ENCODE peak calls at places on chromosomes 4 and X, in seven cellular contexts. One of them, this sample, is unnamed.

GRCh38 chr4:8067945-8068894 is 90.4 kb downstream of the ABLIM2 start:
- DNase-seq in astrocyte: no peak
- DNase-seq in cardiac muscle cell: no peak
- DNase-seq in brain microvascular endothelial cell: no peak
- DNase-seq in epithelial cell of esophagus: no peak
- DNase-seq in heart left ventricle: peak; percentile 47
- DNase-seq in IMR-90: no peak
- DNase-seq in this sample: no peak

GRCh38 chr4:150874386-150875226 is 140.5 kb downstream of the LRBA start:
- DNase-seq in astrocyte: peak; percentile 16
- DNase-seq in cardiac muscle cell: no peak
- DNase-seq in brain microvascular endothelial cell: no peak
- DNase-seq in epithelial cell of esophagus: peak; percentile 5
- DNase-seq in heart left ventricle: peak; percentile 70
- DNase-seq in IMR-90: no peak
- DNase-seq in this sample: no peak

GRCh38 chr4:166169111-166169510 is 296.1 kb downstream of the TLL1 start:
- DNase-seq in astrocyte: no peak
- DNase-seq in cardiac muscle cell: peak; percentile 51
- DNase-seq in brain microvascular endothelial cell: peak; percentile 23
- DNase-seq in epithelial cell of esophagus: peak; percentile 52
- DNase-seq in heart left ventricle: no peak
- DNase-seq in IMR-90: no peak
- DNase-seq in this sample: no peak

GRCh38 chrX:55818673-55819375 is 101.3 kb downstream of the RRAGB start:
- DNase-seq in astrocyte: no peak
- DNase-seq in cardiac muscle cell: peak; percentile 3
- DNase-seq in brain microvascular endothelial cell: no peak
- DNase-seq in epithelial cell of esophagus: peak; percentile 13
- DNase-seq in heart left ventricle: no peak
- DNase-seq in IMR-90: no peak
- DNase-seq in this sample: no peak

GRCh38 chr4:98150092-98150761 is 7.0 kb upstream of the STPG2 start:
- DNase-seq in astrocyte: no peak
- DNase-seq in cardiac muscle cell: no peak
- DNase-seq in brain microvascular endothelial cell: no peak
- DNase-seq in epithelial cell of esophagus: peak; percentile 13
- DNase-seq in heart left ventricle: no peak
- DNase-seq in IMR-90: peak; percentile 16
- DNase-seq in this sample: no peak

GRCh38 chr4:150089732-150090131 is 11.5 kb downstream of the DCLK2 start:
- DNase-seq in astrocyte: peak; percentile 76
- DNase-seq in cardiac muscle cell: no peak
- DNase-seq in brain microvascular endothelial cell: no peak
- DNase-seq in epithelial cell of esophagus: peak; percentile 63
- DNase-seq in heart left ventricle: no peak
- DNase-seq in IMR-90: peak; percentile 24
- DNase-seq in this sample: no peak

GRCh38 chr4:83858121-83858520 is 322.2 kb downstream of the GPAT3 start:
- DNase-seq in astrocyte: no peak
- DNase-seq in cardiac muscle cell: no peak
- DNase-seq in brain microvascular endothelial cell: no peak
- DNase-seq in epithelial cell of esophagus: no peak
- DNase-seq in heart left ventricle: no peak
- DNase-seq in IMR-90: peak; percentile 56
- DNase-seq in this sample: no peak

GRCh38 chrX:49205443-49205842 is 5.5 kb upstream of the SYP start:
- DNase-seq in astrocyte: no peak
- DNase-seq in cardiac muscle cell: no peak
- DNase-seq in brain microvascular endothelial cell: no peak
- DNase-seq in epithelial cell of esophagus: no peak
- DNase-seq in heart left ventricle: no peak
- DNase-seq in IMR-90: no peak
- DNase-seq in this sample: no peak

GRCh38 chr4:17781072-17781830 is at the start of gene FAM184B:
- DNase-seq in astrocyte: peak; percentile 4
- DNase-seq in cardiac muscle cell: peak; percentile 29
- DNase-seq in brain microvascular endothelial cell: no peak
- DNase-seq in epithelial cell of esophagus: peak; percentile 14
- DNase-seq in heart left ventricle: no peak
- DNase-seq in IMR-90: no peak
- DNase-seq in this sample: no peak

DNA sequence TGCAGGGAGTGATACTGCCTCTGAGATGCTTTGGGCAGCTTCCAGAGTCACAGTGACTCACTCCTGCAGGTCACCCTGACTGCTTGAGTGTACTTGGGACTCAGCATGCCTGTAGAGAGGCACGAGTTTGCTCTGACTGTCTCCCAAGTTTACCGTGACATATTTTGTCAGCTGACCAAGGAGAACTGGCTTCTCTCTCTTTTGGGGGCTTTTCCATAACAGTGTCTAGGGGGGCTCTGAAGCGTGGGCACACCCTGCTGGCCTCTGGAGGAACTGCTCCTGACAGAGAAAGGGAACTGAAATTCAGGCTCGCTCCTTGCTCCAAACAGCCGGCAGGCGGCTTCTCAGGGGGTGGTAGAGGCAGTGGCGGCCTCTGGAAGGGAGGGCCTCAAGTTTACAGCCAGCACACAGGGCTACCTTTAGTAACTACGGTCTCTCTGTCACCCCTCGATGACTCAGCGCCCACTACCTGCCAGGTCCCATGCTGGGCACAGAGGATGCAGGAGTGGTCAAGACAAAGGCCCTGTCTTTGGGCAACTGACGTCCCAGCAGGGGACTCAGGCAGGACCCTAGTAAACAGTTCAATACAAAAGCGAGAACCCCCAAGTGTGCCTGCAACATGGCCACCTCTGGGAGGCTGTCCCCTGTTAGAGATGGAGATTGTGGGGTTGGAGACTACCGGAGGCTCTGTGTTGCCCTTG is 17.8 kb downstream of the ZNF185 start:
- DNase-seq in astrocyte: peak; percentile 52
- DNase-seq in cardiac muscle cell: peak; percentile 44
- DNase-seq in brain microvascular endothelial cell: peak; percentile 65
- DNase-seq in epithelial cell of esophagus: peak; percentile 40
- DNase-seq in heart left ventricle: no peak
- DNase-seq in IMR-90: peak; percentile 79
- DNase-seq in this sample: no peak
- TF ChIP-seq CTCF in astrocyte: peak; percentile 48
- TF ChIP-seq CTCF in cardiac muscle cell: peak; percentile 72
- TF ChIP-seq CTCF in brain microvascular endothelial cell: peak; percentile 79
- TF ChIP-seq CTCF in epithelial cell of esophagus: peak; percentile 45
- TF ChIP-seq CTCF in heart left ventricle: peak; percentile 46
- TF ChIP-seq CTCF in IMR-90: peak; percentile 61
- TF ChIP-seq CTCF in this sample: peak; percentile 59

DNA sequence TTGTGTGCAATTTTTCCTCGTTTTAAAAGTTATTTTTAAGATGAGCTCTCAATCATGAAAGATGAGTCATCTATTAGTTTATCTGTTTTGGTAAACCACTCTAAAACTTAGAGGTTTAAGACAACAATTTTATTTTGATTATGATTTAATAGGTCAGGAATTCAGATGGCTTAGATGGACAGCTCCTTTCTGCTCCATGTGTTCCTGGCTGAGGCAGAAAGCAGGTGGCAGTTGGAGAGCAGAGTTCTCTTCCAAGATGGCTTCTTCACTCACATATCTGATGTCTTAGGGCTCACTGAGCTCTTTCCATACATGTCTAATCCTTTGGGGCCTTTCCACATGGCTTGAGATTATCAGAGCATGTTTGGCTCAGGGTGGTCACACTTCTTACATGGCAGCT is 48.3 kb upstream of the GRPR start:
- DNase-seq in astrocyte: no peak
- DNase-seq in cardiac muscle cell: no peak
- DNase-seq in brain microvascular endothelial cell: no peak
- DNase-seq in epithelial cell of esophagus: no peak
- DNase-seq in heart left ventricle: no peak
- DNase-seq in IMR-90: peak; percentile 8
- DNase-seq in this sample: no peak
- TF ChIP-seq CTCF in astrocyte: no peak
- TF ChIP-seq CTCF in cardiac muscle cell: no peak
- TF ChIP-seq CTCF in brain microvascular endothelial cell: no peak
- TF ChIP-seq CTCF in epithelial cell of esophagus: no peak
- TF ChIP-seq CTCF in heart left ventricle: no peak
- TF ChIP-seq CTCF in IMR-90: no peak
- TF ChIP-seq CTCF in this sample: no peak

GRCh38 chr4:103786014-103786413 is 66.2 kb upstream of the TACR3 start:
- DNase-seq in astrocyte: peak; percentile 2
- DNase-seq in cardiac muscle cell: peak; percentile 48
- DNase-seq in brain microvascular endothelial cell: peak; percentile 1
- DNase-seq in epithelial cell of esophagus: peak; percentile 65
- DNase-seq in heart left ventricle: no peak
- DNase-seq in IMR-90: no peak
- DNase-seq in this sample: peak; percentile 4
- TF ChIP-seq CTCF in astrocyte: peak; percentile 27
- TF ChIP-seq CTCF in cardiac muscle cell: peak; percentile 29
- TF ChIP-seq CTCF in brain microvascular endothelial cell: peak; percentile 55
- TF ChIP-seq CTCF in epithelial cell of esophagus: peak; percentile 64
- TF ChIP-seq CTCF in heart left ventricle: peak; percentile 24
- TF ChIP-seq CTCF in IMR-90: peak; percentile 20
- TF ChIP-seq CTCF in this sample: peak; percentile 24

GRCh38 chr4:13246107-13246506 is 238.0 kb downstream of the RAB28 start:
- DNase-seq in astrocyte: no peak
- DNase-seq in cardiac muscle cell: no peak
- DNase-seq in brain microvascular endothelial cell: no peak
- DNase-seq in epithelial cell of esophagus: no peak
- DNase-seq in heart left ventricle: no peak
- DNase-seq in IMR-90: no peak
- DNase-seq in this sample: no peak

GRCh38 chr4:13244342-13244905 is 239.7 kb downstream of the RAB28 start:
- DNase-seq in astrocyte: no peak
- DNase-seq in cardiac muscle cell: peak; percentile 5
- DNase-seq in brain microvascular endothelial cell: no peak
- DNase-seq in epithelial cell of esophagus: no peak
- DNase-seq in heart left ventricle: no peak
- DNase-seq in IMR-90: no peak
- DNase-seq in this sample: no peak

GRCh38 chr4:13243152-13243551 is 241.0 kb downstream of the RAB28 start:
- DNase-seq in astrocyte: no peak
- DNase-seq in cardiac muscle cell: no peak
- DNase-seq in brain microvascular endothelial cell: no peak
- DNase-seq in epithelial cell of esophagus: no peak
- DNase-seq in heart left ventricle: no peak
- DNase-seq in IMR-90: no peak
- DNase-seq in this sample: no peak

GRCh38 chr4:13248621-13249298 is 235.4 kb downstream of the RAB28 start:
- DNase-seq in astrocyte: peak; percentile 70
- DNase-seq in cardiac muscle cell: no peak
- DNase-seq in brain microvascular endothelial cell: peak; percentile 53
- DNase-seq in epithelial cell of esophagus: no peak
- DNase-seq in heart left ventricle: no peak
- DNase-seq in IMR-90: peak; percentile 6
- DNase-seq in this sample: no peak
- TF ChIP-seq CTCF in astrocyte: peak; percentile 40
- TF ChIP-seq CTCF in cardiac muscle cell: peak; percentile 19
- TF ChIP-seq CTCF in brain microvascular endothelial cell: peak; percentile 60
- TF ChIP-seq CTCF in epithelial cell of esophagus: no peak
- TF ChIP-seq CTCF in heart left ventricle: no peak
- TF ChIP-seq CTCF in IMR-90: no peak
- TF ChIP-seq CTCF in this sample: peak; percentile 48

GRCh38 chrX:8868906-8869305 is 67.7 kb upstream of the FAM9A start:
- DNase-seq in astrocyte: no peak
- DNase-seq in cardiac muscle cell: peak; percentile 10
- DNase-seq in brain microvascular endothelial cell: no peak
- DNase-seq in epithelial cell of esophagus: peak; percentile 49
- DNase-seq in heart left ventricle: no peak
- DNase-seq in IMR-90: peak; percentile 46
- DNase-seq in this sample: no peak
- TF ChIP-seq CTCF in astrocyte: peak; percentile 20
- TF ChIP-seq CTCF in cardiac muscle cell: peak; percentile 29
- TF ChIP-seq CTCF in brain microvascular endothelial cell: peak; percentile 10
- TF ChIP-seq CTCF in epithelial cell of esophagus: peak; percentile 32
- TF ChIP-seq CTCF in heart left ventricle: peak; percentile 7
- TF ChIP-seq CTCF in IMR-90: peak; percentile 48
- TF ChIP-seq CTCF in this sample: no peak

GRCh38 chr4:156298230-156298629 is 344.6 kb upstream of the CTSO start:
- DNase-seq in astrocyte: peak; percentile 95
- DNase-seq in cardiac muscle cell: no peak
- DNase-seq in brain microvascular endothelial cell: peak; percentile 96
- DNase-seq in epithelial cell of esophagus: peak; percentile 35
- DNase-seq in heart left ventricle: no peak
- DNase-seq in IMR-90: peak; percentile 97
- DNase-seq in this sample: peak; percentile 70

GRCh38 chr4:156295676-156296075 is 342.0 kb upstream of the CTSO start:
- DNase-seq in astrocyte: no peak
- DNase-seq in cardiac muscle cell: no peak
- DNase-seq in brain microvascular endothelial cell: no peak
- DNase-seq in epithelial cell of esophagus: peak; percentile 66
- DNase-seq in heart left ventricle: no peak
- DNase-seq in IMR-90: peak; percentile 22
- DNase-seq in this sample: no peak

GRCh38 chr4:156291317-156291716 is 337.7 kb upstream of the CTSO start:
- DNase-seq in astrocyte: peak; percentile 93
- DNase-seq in cardiac muscle cell: peak; percentile 42
- DNase-seq in brain microvascular endothelial cell: peak; percentile 63
- DNase-seq in epithelial cell of esophagus: peak; percentile 39
- DNase-seq in heart left ventricle: no peak
- DNase-seq in IMR-90: peak; percentile 74
- DNase-seq in this sample: no peak

GRCh38 chr4:156293657-156294297 is 340.1 kb upstream of the CTSO start:
- DNase-seq in astrocyte: peak; percentile 90
- DNase-seq in cardiac muscle cell: no peak
- DNase-seq in brain microvascular endothelial cell: peak; percentile 85
- DNase-seq in epithelial cell of esophagus: peak; percentile 85
- DNase-seq in heart left ventricle: no peak
- DNase-seq in IMR-90: peak; percentile 93
- DNase-seq in this sample: peak; percentile 42

GRCh38 chr4:156294577-156294976 is 340.9 kb upstream of the CTSO start:
- DNase-seq in astrocyte: peak; percentile 94
- DNase-seq in cardiac muscle cell: peak; percentile 49
- DNase-seq in brain microvascular endothelial cell: peak; percentile 96
- DNase-seq in epithelial cell of esophagus: peak; percentile 84
- DNase-seq in heart left ventricle: no peak
- DNase-seq in IMR-90: peak; percentile 87
- DNase-seq in this sample: peak; percentile 38
- TF ChIP-seq CTCF in astrocyte: peak; percentile 54
- TF ChIP-seq CTCF in cardiac muscle cell: peak; percentile 46
- TF ChIP-seq CTCF in brain microvascular endothelial cell: peak; percentile 62
- TF ChIP-seq CTCF in epithelial cell of esophagus: no peak
- TF ChIP-seq CTCF in heart left ventricle: no peak
- TF ChIP-seq CTCF in IMR-90: peak; percentile 63
- TF ChIP-seq CTCF in this sample: peak; percentile 36

DNA sequence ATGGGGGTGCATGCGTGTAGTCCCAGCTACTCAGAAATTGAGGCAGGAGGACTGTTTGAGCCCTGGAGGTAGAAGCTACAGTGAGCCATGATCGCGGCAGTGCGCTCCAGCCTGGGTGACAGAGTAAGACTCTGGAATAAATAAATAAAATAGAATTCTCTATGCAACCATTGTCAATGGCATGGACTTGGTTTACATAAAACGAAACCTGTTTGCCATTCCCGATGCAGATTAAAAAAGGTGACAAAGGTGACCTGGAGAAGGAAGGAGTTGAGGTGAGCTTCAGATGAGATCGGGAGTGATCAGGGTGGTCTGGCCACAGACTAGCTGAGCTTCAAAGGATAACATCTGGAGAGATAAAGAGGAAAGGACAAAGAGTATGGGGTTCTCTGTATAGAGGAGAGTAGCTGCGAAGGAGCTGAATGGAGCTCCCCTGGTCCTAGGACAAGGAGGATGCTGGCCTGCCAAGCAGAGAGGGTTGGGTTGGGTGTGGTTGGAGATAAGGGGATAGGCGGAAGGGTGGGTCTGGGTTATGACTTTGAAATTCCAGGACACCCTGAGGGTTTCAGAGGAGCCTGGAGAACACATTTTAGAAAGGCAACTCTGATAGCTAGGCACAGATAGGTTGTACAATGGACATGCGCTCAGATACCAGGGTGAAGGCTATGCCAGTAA is 98.6 kb downstream of the RBM47 start:
- DNase-seq in astrocyte: no peak
- DNase-seq in cardiac muscle cell: no peak
- DNase-seq in brain microvascular endothelial cell: no peak
- DNase-seq in epithelial cell of esophagus: no peak
- DNase-seq in heart left ventricle: no peak
- DNase-seq in IMR-90: no peak
- DNase-seq in this sample: no peak
- TF ChIP-seq CTCF in astrocyte: no peak
- TF ChIP-seq CTCF in cardiac muscle cell: no peak
- TF ChIP-seq CTCF in brain microvascular endothelial cell: no peak
- TF ChIP-seq CTCF in epithelial cell of esophagus: no peak
- TF ChIP-seq CTCF in heart left ventricle: no peak
- TF ChIP-seq CTCF in IMR-90: no peak
- TF ChIP-seq CTCF in this sample: no peak